ENCODE peak calls at places on chromosome 9, in ten cellular contexts. A, G, Q, M, X, O, N, Z, B and I are unnamed samples.
A peak's percentile ranks its signal among the peaks of the same experiment; 100 is the strongest.

GRCh38 chr9:137168907-137169763 is 716 bp downstream of the LRRC26 start:
- DNase-seq in A (no peak), G (no peak), Q (peak; percentile 84), M (peak; percentile 75), X (no peak), O (no peak), N (no peak), Z (peak; percentile 65), B (no peak), I (peak; percentile 94)

GRCh38 chr9:77854916-77855314 is 176.7 kb downstream of the GNAQ start:
- DNase-seq in A (no peak), G (no peak), Q (no peak), M (no peak), X (no peak), O (no peak), N (no peak), Z (no peak), B (no peak), I (no peak)

GRCh38 chr9:74696520-74696919 is 191.2 kb downstream of the TRPM6 start:
- DNase-seq in A (no peak), G (peak; percentile 7), Q (no peak), M (peak; percentile 0), X (no peak), O (no peak), N (no peak), Z (no peak), B (no peak), I (no peak)

GRCh38 chr9:132585954-132586829 is 3.8 kb downstream of the BARHL1 start:
- DNase-seq in A (no peak), G (no peak), Q (no peak), M (no peak), X (no peak), O (no peak), N (peak; percentile 59), Z (no peak), B (no peak), I (no peak)

GRCh38 chr9:89154218-89154617 is 24.4 kb downstream of the SHC3 start:
- DNase-seq in A (no peak), G (no peak), Q (no peak), M (no peak), X (no peak), O (no peak), N (no peak), Z (no peak), B (no peak), I (no peak)

GRCh38 chr9:71719585-71719984 is 48.7 kb downstream of the CEMIP2 start:
- DNase-seq in A (no peak), G (no peak), Q (no peak), M (no peak), X (no peak), O (no peak), N (no peak), Z (no peak), B (no peak), I (no peak)

GRCh38 chr9:4983541-4984165 is 1.4 kb upstream of the JAK2 start:
- DNase-seq in A (no peak), G (no peak), Q (peak; percentile 7), M (no peak), X (no peak), O (no peak), N (no peak), Z (no peak), B (no peak), I (no peak)

GRCh38 chr9:91416086-91416712 is 7.4 kb downstream of the NFIL3 start:
- DNase-seq in A (no peak), G (no peak), Q (no peak), M (no peak), X (no peak), O (no peak), N (no peak), Z (no peak), B (no peak), I (no peak)

GRCh38 chr9:85156652-85157051 is 487.1 kb downstream of the NTRK2 start:
- DNase-seq in A (no peak), G (no peak), Q (no peak), M (no peak), X (no peak), O (no peak), N (no peak), Z (no peak), B (no peak), I (no peak)

GRCh38 chr9:97873877-97874276 is 20.9 kb downstream of the FOXE1 start:
- DNase-seq in A (no peak), G (no peak), Q (no peak), M (no peak), X (no peak), O (no peak), N (no peak), Z (no peak), B (no peak), I (no peak)

GRCh38 chr9:63817622-63818518 is 1467.1 kb downstream of the FOXD4L5 start:
- DNase-seq in A (peak; percentile 62), G (no peak), Q (peak; percentile 72), M (peak; percentile 1), X (peak; percentile 44), O (no peak), N (peak; percentile 55), Z (peak; percentile 7), B (peak; percentile 56), I (no peak)

GRCh38 chr9:79663878-79664277 is 92.1 kb downstream of the TLE4 start:
- DNase-seq in A (no peak), G (no peak), Q (no peak), M (no peak), X (no peak), O (no peak), N (no peak), Z (peak; percentile 92), B (no peak), I (no peak)

GRCh38 chr9:87443461-87443860 is 54.2 kb upstream of the DAPK1 start:
- DNase-seq in A (no peak), G (no peak), Q (no peak), M (no peak), X (no peak), O (no peak), N (no peak), Z (no peak), B (no peak), I (no peak)

GRCh38 chr9:110126986-110127864 is 80.7 kb downstream of the C9orf152 start:
- DNase-seq in A (no peak), G (no peak), Q (no peak), M (peak; percentile 84), X (no peak), O (no peak), N (no peak), Z (no peak), B (no peak), I (no peak)

GRCh38 chr9:91346644-91347043 is 15.1 kb downstream of the AUH start:
- DNase-seq in A (no peak), G (no peak), Q (no peak), M (no peak), X (no peak), O (no peak), N (no peak), Z (no peak), B (no peak), I (no peak)

GRCh38 chr9:5448016-5448415 is 2.3 kb upstream of the CD274 start:
- DNase-seq in A (no peak), G (no peak), Q (no peak), M (no peak), X (no peak), O (no peak), N (no peak), Z (no peak), B (no peak), I (no peak)

GRCh38 chr9:70030156-70030555 is 13.5 kb upstream of the MAMDC2 start:
- DNase-seq in A (no peak), G (no peak), Q (no peak), M (no peak), X (no peak), O (no peak), N (no peak), Z (no peak), B (no peak), I (no peak)

GRCh38 chr9:75891277-75892167 is 1.0 kb downstream of the PCSK5 start:
- DNase-seq in A (peak; percentile 24), G (peak; percentile 66), Q (peak; percentile 31), M (peak; percentile 16), X (no peak), O (peak; percentile 17), N (no peak), Z (peak; percentile 13), B (no peak), I (no peak)

GRCh38 chr9:3410461-3410860 is 115.3 kb downstream of the RFX3 start:
- DNase-seq in A (no peak), G (no peak), Q (no peak), M (no peak), X (no peak), O (no peak), N (no peak), Z (no peak), B (no peak), I (no peak)

GRCh38 chr9:34046784-34047379 is 1.8 kb downstream of the UBAP2 start:
- DNase-seq in A (no peak), G (peak; percentile 28), Q (no peak), M (no peak), X (no peak), O (no peak), N (no peak), Z (no peak), B (no peak), I (no peak)